ENCODE peak calls at places on chromosomes 5 and 9, in eight cellular contexts. R is endodermal cell, Q is sigmoid colon, C is cardiac muscle cell, Y is NT2/D1, W is left ventricle myocardium inferior, N is uterus, H is prostate gland. O is an unnamed sample. For H3K4me1, H3K27me3 and H3K36me3, the result is how much of the 10 kb centered on the place peaks cover.

GRCh38 chr9:131747352-131747751 is 7.5 kb upstream of the RAPGEF1 start:
- DNase-seq in W (no peak), Y (no peak), N (no peak), R (no peak), Q (no peak), C (peak), H (no peak), O (peak)

GRCh38 chr5:66306105-66306843 is 162.2 kb downstream of the SREK1 start:
- DNase-seq in W (no peak), H (peak), C (peak), Q (peak), Y (peak), R (peak), N (peak), O (peak)

GRCh38 chr9:134325813-134326753 is at the start of gene RXRA:
- DNase-seq in H (peak), Q (peak), W (peak), N (peak), R (peak), C (peak), Y (peak), O (peak)

GRCh38 chr9:110183208-110184145 is 24.5 kb downstream of the C9orf152 start:
- DNase-seq in R (peak), W (no peak), H (peak), N (peak), Q (peak), C (peak), Y (peak), O (peak)

GRCh38 chr5:176816043-176816745 is 5.8 kb downstream of the UNC5A start:
- DNase-seq in C (no peak), R (no peak), N (no peak), Y (no peak), H (no peak), W (no peak), Q (no peak), O (no peak)

GRCh38 chr5:118405650-118406061 is 582.7 kb downstream of the DTWD2 start:
- DNase-seq in Q (no peak), Y (peak), H (no peak), N (no peak), W (peak), C (no peak), R (peak), O (no peak)

GRCh38 chr5:52948418-52949076 is 40.6 kb upstream of the ITGA2 start:
- DNase-seq in N (peak), R (peak), C (peak), Y (peak), H (peak), W (peak), Q (peak), O (peak)

GRCh38 chr5:55714339-55714738 is 2.2 kb upstream of the SLC38A9 start:
- DNase-seq in C (no peak), W (no peak), Q (no peak), N (no peak), H (no peak), Y (no peak), R (peak), O (no peak)

GRCh38 chr5:112691341-112691685 is 46.4 kb upstream of the APC start:
- DNase-seq in N (no peak), W (no peak), Q (no peak), Y (no peak), C (no peak), R (no peak), H (no peak), O (no peak)

GRCh38 chr5:141807732-141808131 is 70.5 kb downstream of the PCDH1 start:
- DNase-seq in N (no peak), Q (no peak), W (no peak), C (no peak), Y (no peak), H (no peak), R (no peak), O (no peak)

GRCh38 chr5:141810702-141811101 is 67.5 kb downstream of the PCDH1 start:
- DNase-seq in N (no peak), C (no peak), H (no peak), Q (no peak), W (no peak), R (no peak), Y (no peak), O (no peak)

GRCh38 chr5:141806626-141807025 is 71.6 kb downstream of the PCDH1 start:
- DNase-seq in R (no peak), W (no peak), Y (no peak), N (no peak), Q (no peak), C (no peak), H (no peak), O (no peak)

GRCh38 chr5:141809697-141810096 is 68.5 kb downstream of the PCDH1 start:
- DNase-seq in N (no peak), Y (no peak), C (no peak), R (no peak), Q (no peak), H (no peak), W (no peak), O (no peak)

GRCh38 chr5:141808857-141809256 is 69.4 kb downstream of the PCDH1 start:
- DNase-seq in Q (no peak), W (no peak), C (no peak), R (no peak), H (no peak), Y (no peak), N (no peak), O (no peak)
- H3K4me1 ChIP-seq in Q (under half), W (half or more), C (under half), R (under half), H (under half), Y (under half), N (under half), O (under half)

GRCh38 chr9:97940233-97940632 is 2.3 kb upstream of the HEMGN start:
- DNase-seq in N (no peak), W (no peak), R (no peak), H (no peak), Y (no peak), C (no peak), Q (no peak), O (no peak)

GRCh38 chr9:97941323-97941722 is 3.4 kb upstream of the HEMGN start:
- DNase-seq in C (no peak), Y (no peak), N (no peak), Q (no peak), W (no peak), R (no peak), H (no peak), O (no peak)

GRCh38 chr9:97944612-97945011 is 6.6 kb upstream of the HEMGN start:
- DNase-seq in R (no peak), H (no peak), Q (no peak), C (no peak), N (no peak), W (no peak), Y (no peak), O (no peak)

GRCh38 chr9:97940707-97941106 is 2.7 kb upstream of the HEMGN start:
- DNase-seq in N (no peak), H (no peak), W (no peak), Y (no peak), Q (no peak), C (no peak), R (no peak), O (no peak)

GRCh38 chr9:97943308-97943855 is 5.4 kb upstream of the HEMGN start:
- DNase-seq in R (no peak), N (no peak), Q (no peak), H (no peak), C (no peak), Y (no peak), W (no peak), O (no peak)
- H3K27me3 ChIP-seq in R (half or more), N (under half), Q (under half), H (under half), C (half or more), Y (under half), W (under half), O (under half)

DNA sequence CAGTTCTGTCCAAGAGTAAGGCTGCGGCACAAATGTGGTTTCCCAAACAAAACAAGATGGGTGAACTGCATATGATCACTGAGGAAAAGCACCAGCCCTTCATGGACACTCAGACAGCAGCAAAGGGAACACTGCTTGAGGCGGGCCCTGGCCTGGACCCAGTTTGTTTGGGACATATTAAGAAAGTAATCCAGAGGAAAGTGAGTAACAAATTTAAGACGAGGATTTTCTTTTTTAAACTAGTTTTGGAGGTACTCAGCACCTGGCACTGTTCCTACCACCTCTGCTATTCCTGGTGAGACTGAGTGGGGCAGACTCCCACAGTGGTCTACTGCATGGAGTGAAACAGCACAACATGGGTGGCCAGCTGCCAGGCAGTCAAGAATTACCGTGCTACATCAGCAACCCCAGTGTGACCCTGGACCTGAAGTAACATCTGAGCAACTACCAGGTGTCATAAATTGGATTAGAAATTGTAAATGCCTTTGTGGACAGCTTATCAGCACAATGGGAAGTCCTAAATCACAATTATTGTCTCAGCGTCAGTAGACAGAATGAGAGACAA is 28.5 kb downstream of the P4HA2 start:
- DNase-seq in W (no peak), N (no peak), R (peak), Q (no peak), Y (no peak), H (no peak), C (no peak), O (no peak)
- H3K36me3 ChIP-seq in W (half or more), N (under half), R (under half), Q (half or more), Y (half or more), H (under half), C (under half), O (under half)

GRCh38 chr5:28468121-28468520 is 1429.7 kb upstream of the CDH9 start:
- DNase-seq in R (no peak), W (no peak), H (no peak), C (peak), N (no peak), Y (no peak), Q (no peak), O (no peak)
- H3K4me1 ChIP-seq in R (under half), W (under half), H (under half), C (under half), N (under half), Y (under half), Q (under half), O (under half)

DNA sequence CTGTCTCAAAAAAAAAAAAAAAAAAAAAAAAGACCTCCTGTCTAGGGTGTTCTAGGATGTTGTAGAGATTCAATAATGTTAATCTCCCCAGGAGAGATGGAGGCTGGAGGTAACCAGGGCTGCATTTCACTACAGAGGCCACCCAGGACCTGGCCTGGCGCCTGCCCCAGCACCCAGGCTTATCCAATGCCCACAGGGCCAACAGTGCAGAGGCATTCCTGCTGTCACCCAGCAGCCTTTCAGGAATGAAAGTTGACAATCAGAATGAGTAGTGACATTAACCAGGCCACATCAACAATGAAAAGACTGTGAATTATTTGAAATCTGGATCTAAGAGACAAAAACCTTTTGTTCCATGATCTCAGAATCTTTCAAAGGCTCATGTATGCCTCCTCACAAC is 36.2 kb upstream of the GABRP start:
- DNase-seq in W (peak), H (no peak), Q (no peak), N (no peak), Y (no peak), R (peak), C (no peak), O (no peak)
- H3K27me3 ChIP-seq in W (under half), H (under half), Q (under half), N (under half), Y (under half), R (under half), C (under half), O (under half)

O was measured in HAP-1.